ENCODE peak calls at places on chromosomes 6 and 20, in six cellular contexts. One of them, this sample, is unnamed.

GRCh38 chr20:58706975-58707681 is 14.5 kb downstream of the NPEPL1 start:
- DNase-seq in WERI-Rb-1: no peak
- DNase-seq in lower leg skin: peak
- DNase-seq in A673: no peak
- DNase-seq in M059J: no peak
- DNase-seq in activated naive CD8-positive, alpha-beta T cell treated with anti-CD3 and anti-CD28 coated beads for 36 hours: no peak
- DNase-seq in this sample: no peak

GRCh38 chr20:56003966-56004365 is 1.4 kb downstream of the CBLN4 start:
- DNase-seq in WERI-Rb-1: no peak
- DNase-seq in lower leg skin: no peak
- DNase-seq in A673: no peak
- DNase-seq in M059J: no peak
- DNase-seq in activated naive CD8-positive, alpha-beta T cell treated with anti-CD3 and anti-CD28 coated beads for 36 hours: no peak
- DNase-seq in this sample: no peak

GRCh38 chr20:62606551-62607201 is 35.6 kb upstream of the SLCO4A1 start:
- DNase-seq in WERI-Rb-1: no peak
- DNase-seq in lower leg skin: no peak
- DNase-seq in A673: no peak
- DNase-seq in M059J: peak
- DNase-seq in activated naive CD8-positive, alpha-beta T cell treated with anti-CD3 and anti-CD28 coated beads for 36 hours: no peak
- DNase-seq in this sample: no peak

GRCh38 chr6:128284128-128284527 is 236.3 kb downstream of the PTPRK start:
- DNase-seq in WERI-Rb-1: no peak
- DNase-seq in lower leg skin: no peak
- DNase-seq in A673: peak
- DNase-seq in M059J: peak
- DNase-seq in activated naive CD8-positive, alpha-beta T cell treated with anti-CD3 and anti-CD28 coated beads for 36 hours: no peak
- DNase-seq in this sample: no peak

GRCh38 chr6:143802833-143803565 is 40.1 kb upstream of the LTV1 start:
- DNase-seq in WERI-Rb-1: no peak
- DNase-seq in lower leg skin: no peak
- DNase-seq in A673: no peak
- DNase-seq in M059J: no peak
- DNase-seq in activated naive CD8-positive, alpha-beta T cell treated with anti-CD3 and anti-CD28 coated beads for 36 hours: no peak
- DNase-seq in this sample: no peak

GRCh38 chr6:30685977-30686907 is at the start of gene PPP1R18:
- DNase-seq in WERI-Rb-1: peak
- DNase-seq in lower leg skin: peak
- DNase-seq in A673: peak
- DNase-seq in M059J: peak
- DNase-seq in activated naive CD8-positive, alpha-beta T cell treated with anti-CD3 and anti-CD28 coated beads for 36 hours: peak
- DNase-seq in this sample: peak

GRCh38 chr6:113560908-113561307 is 296.2 kb upstream of the MARCKS start:
- DNase-seq in WERI-Rb-1: no peak
- DNase-seq in lower leg skin: no peak
- DNase-seq in A673: no peak
- DNase-seq in M059J: peak
- DNase-seq in activated naive CD8-positive, alpha-beta T cell treated with anti-CD3 and anti-CD28 coated beads for 36 hours: no peak
- DNase-seq in this sample: peak

GRCh38 chr6:84685983-84686584 is 78.3 kb downstream of the TBX18 start:
- DNase-seq in WERI-Rb-1: no peak
- DNase-seq in lower leg skin: no peak
- DNase-seq in A673: peak
- DNase-seq in M059J: no peak
- DNase-seq in activated naive CD8-positive, alpha-beta T cell treated with anti-CD3 and anti-CD28 coated beads for 36 hours: no peak
- DNase-seq in this sample: no peak

GRCh38 chr6:25449774-25450173 is 170.6 kb downstream of the CARMIL1 start:
- DNase-seq in WERI-Rb-1: no peak
- DNase-seq in lower leg skin: no peak
- DNase-seq in A673: peak
- DNase-seq in M059J: peak
- DNase-seq in activated naive CD8-positive, alpha-beta T cell treated with anti-CD3 and anti-CD28 coated beads for 36 hours: no peak
- DNase-seq in this sample: no peak

GRCh38 chr6:106360410-106360988 is at the start of gene CRYBG1:
- DNase-seq in WERI-Rb-1: peak
- DNase-seq in lower leg skin: peak
- DNase-seq in A673: peak
- DNase-seq in M059J: peak
- DNase-seq in activated naive CD8-positive, alpha-beta T cell treated with anti-CD3 and anti-CD28 coated beads for 36 hours: peak
- DNase-seq in this sample: peak

GRCh38 chr6:135182993-135183531 is 2.0 kb downstream of the MYB start:
- DNase-seq in WERI-Rb-1: peak
- DNase-seq in lower leg skin: no peak
- DNase-seq in A673: no peak
- DNase-seq in M059J: peak
- DNase-seq in activated naive CD8-positive, alpha-beta T cell treated with anti-CD3 and anti-CD28 coated beads for 36 hours: peak
- DNase-seq in this sample: no peak

GRCh38 chr20:17782768-17783167 is 83.0 kb downstream of the BANF2 start:
- DNase-seq in WERI-Rb-1: no peak
- DNase-seq in lower leg skin: no peak
- DNase-seq in A673: no peak
- DNase-seq in M059J: no peak
- DNase-seq in activated naive CD8-positive, alpha-beta T cell treated with anti-CD3 and anti-CD28 coated beads for 36 hours: no peak
- DNase-seq in this sample: no peak

GRCh38 chr6:37709250-37709931 is 11.7 kb upstream of the MDGA1 start:
- DNase-seq in WERI-Rb-1: no peak
- DNase-seq in lower leg skin: no peak
- DNase-seq in A673: no peak
- DNase-seq in M059J: peak
- DNase-seq in activated naive CD8-positive, alpha-beta T cell treated with anti-CD3 and anti-CD28 coated beads for 36 hours: no peak
- DNase-seq in this sample: no peak

GRCh38 chr6:47157653-47158219 is 115.6 kb upstream of the ADGRF1 start:
- DNase-seq in WERI-Rb-1: no peak
- DNase-seq in lower leg skin: no peak
- DNase-seq in A673: no peak
- DNase-seq in M059J: no peak
- DNase-seq in activated naive CD8-positive, alpha-beta T cell treated with anti-CD3 and anti-CD28 coated beads for 36 hours: no peak
- DNase-seq in this sample: no peak

GRCh38 chr6:158879180-158879579 is 60.0 kb upstream of the EZR start:
- DNase-seq in WERI-Rb-1: no peak
- DNase-seq in lower leg skin: no peak
- DNase-seq in A673: no peak
- DNase-seq in M059J: peak
- DNase-seq in activated naive CD8-positive, alpha-beta T cell treated with anti-CD3 and anti-CD28 coated beads for 36 hours: peak
- DNase-seq in this sample: no peak

GRCh38 chr6:97198181-97198580 is 84.8 kb downstream of the MMS22L start:
- DNase-seq in WERI-Rb-1: no peak
- DNase-seq in lower leg skin: no peak
- DNase-seq in A673: no peak
- DNase-seq in M059J: no peak
- DNase-seq in activated naive CD8-positive, alpha-beta T cell treated with anti-CD3 and anti-CD28 coated beads for 36 hours: no peak
- DNase-seq in this sample: no peak

GRCh38 chr6:92550501-92550900 is 868.9 kb downstream of the EPHA7 start:
- DNase-seq in WERI-Rb-1: no peak
- DNase-seq in lower leg skin: no peak
- DNase-seq in A673: no peak
- DNase-seq in M059J: no peak
- DNase-seq in activated naive CD8-positive, alpha-beta T cell treated with anti-CD3 and anti-CD28 coated beads for 36 hours: no peak
- DNase-seq in this sample: no peak

GRCh38 chr6:137271245-137272183 is 52.3 kb upstream of the IFNGR1 start:
- DNase-seq in WERI-Rb-1: no peak
- DNase-seq in lower leg skin: no peak
- DNase-seq in A673: peak
- DNase-seq in M059J: peak
- DNase-seq in activated naive CD8-positive, alpha-beta T cell treated with anti-CD3 and anti-CD28 coated beads for 36 hours: no peak
- DNase-seq in this sample: no peak

GRCh38 chr20:57393321-57394086 is 2.3 kb downstream of the RBM38 start:
- DNase-seq in WERI-Rb-1: no peak
- DNase-seq in lower leg skin: no peak
- DNase-seq in A673: no peak
- DNase-seq in M059J: no peak
- DNase-seq in activated naive CD8-positive, alpha-beta T cell treated with anti-CD3 and anti-CD28 coated beads for 36 hours: no peak
- DNase-seq in this sample: no peak

GRCh38 chr6:7144810-7145209 is 37.0 kb downstream of the RREB1 start:
- DNase-seq in WERI-Rb-1: no peak
- DNase-seq in lower leg skin: no peak
- DNase-seq in A673: no peak
- DNase-seq in M059J: no peak
- DNase-seq in activated naive CD8-positive, alpha-beta T cell treated with anti-CD3 and anti-CD28 coated beads for 36 hours: no peak
- DNase-seq in this sample: no peak

GRCh38 chr6:3388786-3389185 is 68.1 kb downstream of the SLC22A23 start:
- DNase-seq in WERI-Rb-1: no peak
- DNase-seq in lower leg skin: peak
- DNase-seq in A673: no peak
- DNase-seq in M059J: no peak
- DNase-seq in activated naive CD8-positive, alpha-beta T cell treated with anti-CD3 and anti-CD28 coated beads for 36 hours: no peak
- DNase-seq in this sample: no peak

GRCh38 chr6:142833054-142833453 is 111.9 kb downstream of the HIVEP2 start:
- DNase-seq in WERI-Rb-1: no peak
- DNase-seq in lower leg skin: no peak
- DNase-seq in A673: no peak
- DNase-seq in M059J: peak
- DNase-seq in activated naive CD8-positive, alpha-beta T cell treated with anti-CD3 and anti-CD28 coated beads for 36 hours: no peak
- DNase-seq in this sample: no peak

GRCh38 chr20:58715709-58716475 is 23.3 kb downstream of the NPEPL1 start:
- DNase-seq in WERI-Rb-1: no peak
- DNase-seq in lower leg skin: peak
- DNase-seq in A673: no peak
- DNase-seq in M059J: no peak
- DNase-seq in activated naive CD8-positive, alpha-beta T cell treated with anti-CD3 and anti-CD28 coated beads for 36 hours: no peak
- DNase-seq in this sample: no peak

GRCh38 chr6:122736166-122736565 is 43.4 kb upstream of the FABP7 start:
- DNase-seq in WERI-Rb-1: no peak
- DNase-seq in lower leg skin: no peak
- DNase-seq in A673: peak
- DNase-seq in M059J: no peak
- DNase-seq in activated naive CD8-positive, alpha-beta T cell treated with anti-CD3 and anti-CD28 coated beads for 36 hours: no peak
- DNase-seq in this sample: no peak

GRCh38 chr20:25324412-25324811 is 66.2 kb downstream of the ABHD12 start:
- DNase-seq in WERI-Rb-1: no peak
- DNase-seq in lower leg skin: peak
- DNase-seq in A673: no peak
- DNase-seq in M059J: no peak
- DNase-seq in activated naive CD8-positive, alpha-beta T cell treated with anti-CD3 and anti-CD28 coated beads for 36 hours: no peak
- DNase-seq in this sample: no peak

GRCh38 chr20:8020314-8021079 is 936 bp upstream of the TMX4 start:
- DNase-seq in WERI-Rb-1: no peak
- DNase-seq in lower leg skin: no peak
- DNase-seq in A673: no peak
- DNase-seq in M059J: peak
- DNase-seq in activated naive CD8-positive, alpha-beta T cell treated with anti-CD3 and anti-CD28 coated beads for 36 hours: no peak
- DNase-seq in this sample: no peak

GRCh38 chr6:142735182-142735581 is 209.8 kb downstream of the HIVEP2 start:
- DNase-seq in WERI-Rb-1: no peak
- DNase-seq in lower leg skin: no peak
- DNase-seq in A673: peak
- DNase-seq in M059J: peak
- DNase-seq in activated naive CD8-positive, alpha-beta T cell treated with anti-CD3 and anti-CD28 coated beads for 36 hours: no peak
- DNase-seq in this sample: no peak

GRCh38 chr20:47354710-47355488 is 1.6 kb downstream of the ZMYND8 start:
- DNase-seq in WERI-Rb-1: no peak
- DNase-seq in lower leg skin: no peak
- DNase-seq in A673: no peak
- DNase-seq in M059J: peak
- DNase-seq in activated naive CD8-positive, alpha-beta T cell treated with anti-CD3 and anti-CD28 coated beads for 36 hours: no peak
- DNase-seq in this sample: no peak

GRCh38 chr20:58655328-58656094 is 4.4 kb downstream of the STX16 start:
- DNase-seq in WERI-Rb-1: no peak
- DNase-seq in lower leg skin: no peak
- DNase-seq in A673: no peak
- DNase-seq in M059J: no peak
- DNase-seq in activated naive CD8-positive, alpha-beta T cell treated with anti-CD3 and anti-CD28 coated beads for 36 hours: no peak
- DNase-seq in this sample: no peak

GRCh38 chr6:95866732-95867131 is 149.0 kb upstream of the FUT9 start:
- DNase-seq in WERI-Rb-1: peak
- DNase-seq in lower leg skin: no peak
- DNase-seq in A673: peak
- DNase-seq in M059J: no peak
- DNase-seq in activated naive CD8-positive, alpha-beta T cell treated with anti-CD3 and anti-CD28 coated beads for 36 hours: no peak
- DNase-seq in this sample: no peak

GRCh38 chr6:11495565-11496145 is 41.9 kb upstream of the TMEM170B start:
- DNase-seq in WERI-Rb-1: peak
- DNase-seq in lower leg skin: no peak
- DNase-seq in A673: no peak
- DNase-seq in M059J: peak
- DNase-seq in activated naive CD8-positive, alpha-beta T cell treated with anti-CD3 and anti-CD28 coated beads for 36 hours: no peak
- DNase-seq in this sample: no peak

This sample was measured in H54.